ENCODE peak calls at places on chromosomes 3 and 15, in four cellular contexts. One of them, this sample, is unnamed. For H3K9me3, the result is how much of the 10 kb centered on the place peaks cover.

GRCh38 chr15:77898811-77899730 is 178.4 kb downstream of the TBC1D2B start:
- DNase-seq in upper lobe of left lung: peak
- DNase-seq in endodermal cell: no peak
- DNase-seq in CD8-positive, alpha-beta memory T cell: no peak
- DNase-seq in this sample: no peak

GRCh38 chr3:155658669-155659068 is 86.2 kb downstream of the PLCH1 start:
- DNase-seq in endodermal cell: no peak
- DNase-seq in upper lobe of left lung: no peak
- DNase-seq in CD8-positive, alpha-beta memory T cell: no peak
- DNase-seq in this sample: no peak

GRCh38 chr15:63913786-63914185 is 80.0 kb upstream of the HERC1 start:
- DNase-seq in CD8-positive, alpha-beta memory T cell: no peak
- DNase-seq in endodermal cell: no peak
- DNase-seq in upper lobe of left lung: no peak
- DNase-seq in this sample: no peak

GRCh38 chr15:51229907-51230328 is 108.5 kb downstream of the CYP19A1 start:
- DNase-seq in upper lobe of left lung: no peak
- DNase-seq in CD8-positive, alpha-beta memory T cell: no peak
- DNase-seq in endodermal cell: peak
- DNase-seq in this sample: no peak

GRCh38 chr3:186869253-186870235 is 27.0 kb downstream of the ADIPOQ start:
- DNase-seq in upper lobe of left lung: no peak
- DNase-seq in endodermal cell: no peak
- DNase-seq in CD8-positive, alpha-beta memory T cell: no peak
- DNase-seq in this sample: no peak

GRCh38 chr3:149180057-149180573 is 41.5 kb downstream of the CP start:
- DNase-seq in CD8-positive, alpha-beta memory T cell: no peak
- DNase-seq in endodermal cell: no peak
- DNase-seq in upper lobe of left lung: no peak
- DNase-seq in this sample: no peak

GRCh38 chr3:176953106-176954080 is 243.9 kb downstream of the TBL1XR1 start:
- DNase-seq in upper lobe of left lung: no peak
- DNase-seq in endodermal cell: no peak
- DNase-seq in CD8-positive, alpha-beta memory T cell: no peak
- DNase-seq in this sample: no peak

GRCh38 chr3:196694941-196695848 is 16.9 kb downstream of the CEP19 start:
- DNase-seq in CD8-positive, alpha-beta memory T cell: no peak
- DNase-seq in upper lobe of left lung: peak
- DNase-seq in endodermal cell: no peak
- DNase-seq in this sample: no peak

GRCh38 chr3:70225146-70225545 is 87.3 kb downstream of the MDFIC2 start:
- DNase-seq in endodermal cell: no peak
- DNase-seq in CD8-positive, alpha-beta memory T cell: no peak
- DNase-seq in upper lobe of left lung: no peak
- DNase-seq in this sample: no peak

GRCh38 chr3:56610669-56611335 is 53.8 kb downstream of the CCDC66 start:
- DNase-seq in upper lobe of left lung: no peak
- DNase-seq in endodermal cell: no peak
- DNase-seq in CD8-positive, alpha-beta memory T cell: no peak
- DNase-seq in this sample: no peak

GRCh38 chr3:45178131-45179023 is 32.2 kb upstream of the CDCP1 start:
- DNase-seq in endodermal cell: no peak
- DNase-seq in CD8-positive, alpha-beta memory T cell: no peak
- DNase-seq in upper lobe of left lung: peak
- DNase-seq in this sample: no peak

GRCh38 chr15:90022905-90023700 is 22.0 kb downstream of the ZNF710 start:
- DNase-seq in upper lobe of left lung: no peak
- DNase-seq in CD8-positive, alpha-beta memory T cell: no peak
- DNase-seq in endodermal cell: peak
- DNase-seq in this sample: no peak

GRCh38 chr3:58093573-58094195 is 85.5 kb downstream of the FLNB start:
- DNase-seq in upper lobe of left lung: no peak
- DNase-seq in CD8-positive, alpha-beta memory T cell: no peak
- DNase-seq in endodermal cell: no peak
- DNase-seq in this sample: no peak

GRCh38 chr15:75640483-75641175 is 605 bp upstream of the IMP3 start:
- DNase-seq in CD8-positive, alpha-beta memory T cell: peak
- DNase-seq in upper lobe of left lung: peak
- DNase-seq in endodermal cell: no peak
- DNase-seq in this sample: peak

GRCh38 chr3:30355622-30356021 is 250.8 kb upstream of the TGFBR2 start:
- DNase-seq in CD8-positive, alpha-beta memory T cell: no peak
- DNase-seq in upper lobe of left lung: no peak
- DNase-seq in endodermal cell: no peak
- DNase-seq in this sample: no peak

GRCh38 chr3:64224826-64225606 is at the start of gene PRICKLE2:
- DNase-seq in CD8-positive, alpha-beta memory T cell: no peak
- DNase-seq in upper lobe of left lung: no peak
- DNase-seq in endodermal cell: peak
- DNase-seq in this sample: no peak

GRCh38 chr3:186362988-186363387 is 954 bp upstream of the DGKG start:
- DNase-seq in upper lobe of left lung: no peak
- DNase-seq in endodermal cell: no peak
- DNase-seq in CD8-positive, alpha-beta memory T cell: no peak
- DNase-seq in this sample: no peak

GRCh38 chr15:57025264-57025939 is 107.0 kb downstream of the TCF12 start:
- DNase-seq in CD8-positive, alpha-beta memory T cell: no peak
- DNase-seq in endodermal cell: no peak
- DNase-seq in upper lobe of left lung: no peak
- DNase-seq in this sample: no peak

GRCh38 chr3:56196700-56197099 is 271.6 kb downstream of the ERC2 start:
- DNase-seq in endodermal cell: no peak
- DNase-seq in upper lobe of left lung: no peak
- DNase-seq in CD8-positive, alpha-beta memory T cell: no peak
- DNase-seq in this sample: no peak

GRCh38 chr3:11991751-11992150 is 12.4 kb upstream of the SYN2 start:
- DNase-seq in endodermal cell: no peak
- DNase-seq in CD8-positive, alpha-beta memory T cell: no peak
- DNase-seq in upper lobe of left lung: no peak
- DNase-seq in this sample: no peak

GRCh38 chr15:45122719-45123118 is 7.0 kb downstream of the DUOXA1 start:
- DNase-seq in endodermal cell: no peak
- DNase-seq in CD8-positive, alpha-beta memory T cell: no peak
- DNase-seq in upper lobe of left lung: no peak
- DNase-seq in this sample: no peak

GRCh38 chr3:157464283-157464682 is 27.6 kb downstream of the PTX3 start:
- DNase-seq in CD8-positive, alpha-beta memory T cell: no peak
- DNase-seq in upper lobe of left lung: no peak
- DNase-seq in endodermal cell: no peak
- DNase-seq in this sample: no peak

GRCh38 chr15:71802770-71803169 is 7.6 kb upstream of the NR2E3 start:
- DNase-seq in endodermal cell: peak
- DNase-seq in CD8-positive, alpha-beta memory T cell: no peak
- DNase-seq in upper lobe of left lung: peak
- DNase-seq in this sample: no peak

GRCh38 chr3:101518421-101518871 is 5.4 kb upstream of the SENP7 start:
- DNase-seq in endodermal cell: no peak
- DNase-seq in CD8-positive, alpha-beta memory T cell: peak
- DNase-seq in upper lobe of left lung: no peak
- DNase-seq in this sample: peak

GRCh38 chr3:46276497-46277099 is 34.3 kb downstream of the CCR3 start:
- DNase-seq in upper lobe of left lung: no peak
- DNase-seq in endodermal cell: peak
- DNase-seq in CD8-positive, alpha-beta memory T cell: peak
- DNase-seq in this sample: peak

GRCh38 chr3:112610121-112610520 is 30.8 kb downstream of the CCDC80 start:
- DNase-seq in upper lobe of left lung: no peak
- DNase-seq in endodermal cell: no peak
- DNase-seq in CD8-positive, alpha-beta memory T cell: no peak
- DNase-seq in this sample: no peak

GRCh38 chr15:66855039-66855438 is 153.0 kb downstream of the SMAD6 start:
- DNase-seq in endodermal cell: no peak
- DNase-seq in CD8-positive, alpha-beta memory T cell: no peak
- DNase-seq in upper lobe of left lung: no peak
- DNase-seq in this sample: no peak

GRCh38 chr3:169699536-169700050 is 36.1 kb upstream of the MECOM start:
- DNase-seq in CD8-positive, alpha-beta memory T cell: no peak
- DNase-seq in upper lobe of left lung: no peak
- DNase-seq in endodermal cell: no peak
- DNase-seq in this sample: no peak

GRCh38 chr3:9398715-9399708 is 1.6 kb downstream of the SETD5 start:
- DNase-seq in endodermal cell: peak
- DNase-seq in CD8-positive, alpha-beta memory T cell: peak
- DNase-seq in upper lobe of left lung: no peak
- DNase-seq in this sample: no peak

GRCh38 chr3:63199606-63200005 is 78.5 kb upstream of the SYNPR start:
- DNase-seq in CD8-positive, alpha-beta memory T cell: no peak
- DNase-seq in upper lobe of left lung: no peak
- DNase-seq in endodermal cell: no peak
- DNase-seq in this sample: no peak

GRCh38 chr3:141230293-141230692 is 1.3 kb upstream of the PXYLP1 start:
- DNase-seq in endodermal cell: no peak
- DNase-seq in CD8-positive, alpha-beta memory T cell: no peak
- DNase-seq in upper lobe of left lung: no peak
- DNase-seq in this sample: no peak

GRCh38 chr3:73453676-73454075 is 171.1 kb downstream of the PDZRN3 start:
- DNase-seq in endodermal cell: no peak
- DNase-seq in upper lobe of left lung: no peak
- DNase-seq in CD8-positive, alpha-beta memory T cell: no peak
- DNase-seq in this sample: no peak

DNA sequence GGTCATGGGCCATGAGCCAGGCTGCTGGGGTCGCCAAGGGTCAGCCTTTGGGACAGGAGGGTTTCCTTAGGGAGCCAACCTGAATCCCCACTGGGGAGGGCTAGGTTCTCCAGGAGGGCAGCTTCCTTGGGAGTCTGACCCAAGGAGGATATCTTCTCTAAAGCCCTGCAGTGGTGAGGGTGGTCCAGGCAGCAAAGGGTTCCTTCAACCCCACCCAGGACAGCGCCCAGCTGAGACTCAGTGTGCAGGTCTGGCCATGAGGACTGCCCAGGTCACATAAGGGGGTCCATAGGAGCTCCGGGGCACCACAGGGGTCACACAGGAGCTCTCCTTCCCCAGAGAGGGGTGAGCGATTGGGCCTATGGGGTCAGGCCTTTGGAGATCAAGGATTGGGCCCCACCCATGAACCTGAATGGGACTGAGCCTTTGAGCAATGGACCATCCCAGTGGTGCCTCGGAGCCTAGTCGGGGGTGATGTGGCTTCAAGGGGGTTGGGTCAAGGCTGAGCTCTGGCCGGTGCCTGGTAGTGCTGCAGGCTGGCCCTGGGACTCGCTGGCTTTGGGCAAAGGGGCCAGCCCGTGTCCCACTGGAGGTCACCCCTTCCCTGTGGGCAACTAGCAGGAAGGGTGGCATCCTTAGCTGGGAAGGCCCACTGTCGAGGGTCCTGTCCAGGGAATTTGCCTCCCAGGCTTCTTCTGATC is 216.5 kb downstream of the SNRPN start:
- DNase-seq in CD8-positive, alpha-beta memory T cell: no peak
- DNase-seq in upper lobe of left lung: no peak
- DNase-seq in endodermal cell: peak
- DNase-seq in this sample: peak
- H3K9me3 ChIP-seq in CD8-positive, alpha-beta memory T cell: under half
- H3K9me3 ChIP-seq in upper lobe of left lung: under half
- H3K9me3 ChIP-seq in endodermal cell: under half
- H3K9me3 ChIP-seq in this sample: under half

DNA sequence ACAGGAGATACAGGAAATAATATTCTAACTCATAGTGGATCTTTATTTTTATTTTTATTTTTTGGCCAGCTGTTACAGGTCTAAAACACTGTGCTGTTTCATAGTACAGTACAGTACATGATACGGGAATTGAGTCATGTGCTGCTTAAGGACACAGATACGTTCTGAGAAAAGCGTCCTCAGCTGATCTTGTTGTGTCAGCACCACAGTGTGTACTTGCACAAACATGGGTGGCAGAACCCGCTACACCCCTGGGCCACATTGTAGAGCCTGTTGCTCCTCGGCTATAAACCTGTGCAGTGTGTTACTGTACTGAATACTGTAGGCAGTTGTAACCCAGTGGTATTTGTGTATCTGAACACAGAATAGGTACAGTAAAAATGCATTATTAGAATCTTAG is 183.4 kb downstream of the OR4M2 start:
- DNase-seq in upper lobe of left lung: no peak
- DNase-seq in endodermal cell: no peak
- DNase-seq in CD8-positive, alpha-beta memory T cell: no peak
- DNase-seq in this sample: no peak
- H3K9me3 ChIP-seq in upper lobe of left lung: under half
- H3K9me3 ChIP-seq in endodermal cell: half or more
- H3K9me3 ChIP-seq in CD8-positive, alpha-beta memory T cell: under half
- H3K9me3 ChIP-seq in this sample: under half

GRCh38 chr15:95600884-95601283 is 729.6 kb upstream of the NR2F2 start:
- DNase-seq in CD8-positive, alpha-beta memory T cell: no peak
- DNase-seq in upper lobe of left lung: no peak
- DNase-seq in endodermal cell: no peak
- DNase-seq in this sample: no peak
- H3K9me3 ChIP-seq in CD8-positive, alpha-beta memory T cell: under half
- H3K9me3 ChIP-seq in upper lobe of left lung: under half
- H3K9me3 ChIP-seq in endodermal cell: under half
- H3K9me3 ChIP-seq in this sample: under half

GRCh38 chr3:49217688-49218470 is 46.5 kb downstream of the KLHDC8B start:
- DNase-seq in CD8-positive, alpha-beta memory T cell: no peak
- DNase-seq in upper lobe of left lung: no peak
- DNase-seq in endodermal cell: no peak
- DNase-seq in this sample: no peak
- H3K9me3 ChIP-seq in CD8-positive, alpha-beta memory T cell: under half
- H3K9me3 ChIP-seq in upper lobe of left lung: under half
- H3K9me3 ChIP-seq in endodermal cell: under half
- H3K9me3 ChIP-seq in this sample: under half

GRCh38 chr15:25186411-25186810 is 231.6 kb downstream of the SNRPN start:
- DNase-seq in CD8-positive, alpha-beta memory T cell: no peak
- DNase-seq in upper lobe of left lung: no peak
- DNase-seq in endodermal cell: no peak
- DNase-seq in this sample: no peak
- H3K9me3 ChIP-seq in CD8-positive, alpha-beta memory T cell: under half
- H3K9me3 ChIP-seq in upper lobe of left lung: under half
- H3K9me3 ChIP-seq in endodermal cell: under half
- H3K9me3 ChIP-seq in this sample: under half

DNA sequence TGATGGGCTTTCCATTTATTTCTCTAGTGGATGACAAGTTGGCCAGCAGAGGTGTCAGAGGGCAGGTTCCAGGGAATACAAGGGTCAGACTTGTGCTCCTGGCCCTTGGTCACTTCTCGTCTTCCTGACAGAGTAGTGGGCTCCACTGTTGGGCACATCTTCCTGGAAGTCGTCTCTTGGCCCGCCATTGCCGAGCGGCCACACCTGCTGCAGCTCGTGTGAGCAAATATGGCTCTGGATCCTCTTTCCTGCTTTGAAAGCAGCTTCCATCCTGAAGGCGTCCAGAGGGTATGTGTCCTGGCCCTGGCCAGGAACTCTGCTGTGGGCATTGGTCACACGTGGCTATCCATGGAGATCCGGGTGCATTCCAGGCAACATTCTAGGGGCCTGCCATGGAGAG is 100.2 kb downstream of the SNRPN start:
- DNase-seq in CD8-positive, alpha-beta memory T cell: no peak
- DNase-seq in endodermal cell: no peak
- DNase-seq in upper lobe of left lung: no peak
- DNase-seq in this sample: no peak
- H3K9me3 ChIP-seq in CD8-positive, alpha-beta memory T cell: half or more
- H3K9me3 ChIP-seq in endodermal cell: half or more
- H3K9me3 ChIP-seq in upper lobe of left lung: half or more
- H3K9me3 ChIP-seq in this sample: half or more